ENCODE peak calls at places on chromosomes 4 and X, in eight cellular contexts. One of them, this sample, is unnamed.
A peak's percentile ranks its signal among the peaks of the same experiment; 100 is the strongest.

GRCh38 chr4:145533011-145533410 is 51.4 kb downstream of the SMAD1 start:
- DNase-seq in head of caudate nucleus: no peak
- DNase-seq in NCI-H748 treated with DMSO at 0.1 percent for 48 hours: no peak
- DNase-seq in HS-5: no peak
- DNase-seq in EH: no peak
- DNase-seq in effector memory CD4-positive, alpha-beta T cell: no peak
- DNase-seq in activated T-helper 1 cell treated with anti-CD3 and anti-CD28 coated beads, Interleukin-2, amount 50 U/mL, for 16 hours: no peak
- DNase-seq in iPS-NIHi11: no peak
- DNase-seq in this sample: no peak

GRCh38 chrX:18920566-18920965 is 63.3 kb downstream of the PHKA2 start:
- DNase-seq in EH: no peak
- DNase-seq in effector memory CD4-positive, alpha-beta T cell: no peak
- DNase-seq in head of caudate nucleus: no peak
- DNase-seq in activated T-helper 1 cell treated with anti-CD3 and anti-CD28 coated beads, Interleukin-2, amount 50 U/mL, for 16 hours: no peak
- DNase-seq in HS-5: no peak
- DNase-seq in iPS-NIHi11: no peak
- DNase-seq in NCI-H748 treated with DMSO at 0.1 percent for 48 hours: no peak
- DNase-seq in this sample: no peak

GRCh38 chr4:176545886-176546285 is 226.1 kb downstream of the SPCS3 start:
- DNase-seq in activated T-helper 1 cell treated with anti-CD3 and anti-CD28 coated beads, Interleukin-2, amount 50 U/mL, for 16 hours: no peak
- DNase-seq in NCI-H748 treated with DMSO at 0.1 percent for 48 hours: no peak
- DNase-seq in EH: peak; percentile 49
- DNase-seq in iPS-NIHi11: no peak
- DNase-seq in head of caudate nucleus: no peak
- DNase-seq in HS-5: no peak
- DNase-seq in effector memory CD4-positive, alpha-beta T cell: no peak
- DNase-seq in this sample: no peak

GRCh38 chr4:3157366-3157765 is 82.9 kb downstream of the HTT start:
- DNase-seq in effector memory CD4-positive, alpha-beta T cell: no peak
- DNase-seq in HS-5: no peak
- DNase-seq in iPS-NIHi11: no peak
- DNase-seq in activated T-helper 1 cell treated with anti-CD3 and anti-CD28 coated beads, Interleukin-2, amount 50 U/mL, for 16 hours: no peak
- DNase-seq in NCI-H748 treated with DMSO at 0.1 percent for 48 hours: no peak
- DNase-seq in EH: no peak
- DNase-seq in head of caudate nucleus: no peak
- DNase-seq in this sample: no peak

GRCh38 chrX:141278306-141278705 is 36.0 kb upstream of the SPANXC start:
- DNase-seq in activated T-helper 1 cell treated with anti-CD3 and anti-CD28 coated beads, Interleukin-2, amount 50 U/mL, for 16 hours: no peak
- DNase-seq in EH: peak; percentile 9
- DNase-seq in iPS-NIHi11: peak; percentile 21
- DNase-seq in head of caudate nucleus: peak; percentile 22
- DNase-seq in HS-5: no peak
- DNase-seq in effector memory CD4-positive, alpha-beta T cell: no peak
- DNase-seq in NCI-H748 treated with DMSO at 0.1 percent for 48 hours: peak; percentile 21
- DNase-seq in this sample: no peak

GRCh38 chr4:143355540-143356217 is 19.0 kb downstream of the GAB1 start:
- DNase-seq in iPS-NIHi11: no peak
- DNase-seq in effector memory CD4-positive, alpha-beta T cell: no peak
- DNase-seq in NCI-H748 treated with DMSO at 0.1 percent for 48 hours: no peak
- DNase-seq in activated T-helper 1 cell treated with anti-CD3 and anti-CD28 coated beads, Interleukin-2, amount 50 U/mL, for 16 hours: no peak
- DNase-seq in HS-5: no peak
- DNase-seq in EH: peak; percentile 34
- DNase-seq in head of caudate nucleus: no peak
- DNase-seq in this sample: no peak

GRCh38 chrX:101377542-101377941 is 8.4 kb downstream of the BTK start:
- DNase-seq in EH: no peak
- DNase-seq in head of caudate nucleus: no peak
- DNase-seq in HS-5: no peak
- DNase-seq in NCI-H748 treated with DMSO at 0.1 percent for 48 hours: no peak
- DNase-seq in iPS-NIHi11: no peak
- DNase-seq in activated T-helper 1 cell treated with anti-CD3 and anti-CD28 coated beads, Interleukin-2, amount 50 U/mL, for 16 hours: no peak
- DNase-seq in effector memory CD4-positive, alpha-beta T cell: no peak
- DNase-seq in this sample: no peak

GRCh38 chr4:154503598-154503997 is 12.0 kb upstream of the DCHS2 start:
- DNase-seq in head of caudate nucleus: no peak
- DNase-seq in EH: peak; percentile 15
- DNase-seq in HS-5: no peak
- DNase-seq in activated T-helper 1 cell treated with anti-CD3 and anti-CD28 coated beads, Interleukin-2, amount 50 U/mL, for 16 hours: no peak
- DNase-seq in iPS-NIHi11: peak; percentile 40
- DNase-seq in effector memory CD4-positive, alpha-beta T cell: no peak
- DNase-seq in NCI-H748 treated with DMSO at 0.1 percent for 48 hours: peak; percentile 2
- DNase-seq in this sample: no peak

GRCh38 chr4:74097631-74098550 is 1.1 kb downstream of the CXCL2 start:
- DNase-seq in effector memory CD4-positive, alpha-beta T cell: no peak
- DNase-seq in iPS-NIHi11: no peak
- DNase-seq in EH: no peak
- DNase-seq in head of caudate nucleus: no peak
- DNase-seq in activated T-helper 1 cell treated with anti-CD3 and anti-CD28 coated beads, Interleukin-2, amount 50 U/mL, for 16 hours: no peak
- DNase-seq in HS-5: no peak
- DNase-seq in NCI-H748 treated with DMSO at 0.1 percent for 48 hours: no peak
- DNase-seq in this sample: no peak

GRCh38 chrX:23381099-23381498 is 46.5 kb downstream of the PTCHD1 start:
- DNase-seq in activated T-helper 1 cell treated with anti-CD3 and anti-CD28 coated beads, Interleukin-2, amount 50 U/mL, for 16 hours: no peak
- DNase-seq in EH: no peak
- DNase-seq in HS-5: no peak
- DNase-seq in head of caudate nucleus: no peak
- DNase-seq in iPS-NIHi11: no peak
- DNase-seq in effector memory CD4-positive, alpha-beta T cell: no peak
- DNase-seq in NCI-H748 treated with DMSO at 0.1 percent for 48 hours: no peak
- DNase-seq in this sample: no peak

GRCh38 chrX:21944136-21944615 is 3.7 kb downstream of the SMS start:
- DNase-seq in NCI-H748 treated with DMSO at 0.1 percent for 48 hours: no peak
- DNase-seq in activated T-helper 1 cell treated with anti-CD3 and anti-CD28 coated beads, Interleukin-2, amount 50 U/mL, for 16 hours: no peak
- DNase-seq in effector memory CD4-positive, alpha-beta T cell: no peak
- DNase-seq in EH: no peak
- DNase-seq in iPS-NIHi11: no peak
- DNase-seq in HS-5: no peak
- DNase-seq in head of caudate nucleus: no peak
- DNase-seq in this sample: no peak

GRCh38 chrX:126339926-126340325 is 173.8 kb upstream of the DCAF12L2 start:
- DNase-seq in NCI-H748 treated with DMSO at 0.1 percent for 48 hours: no peak
- DNase-seq in effector memory CD4-positive, alpha-beta T cell: no peak
- DNase-seq in iPS-NIHi11: no peak
- DNase-seq in head of caudate nucleus: no peak
- DNase-seq in HS-5: no peak
- DNase-seq in EH: no peak
- DNase-seq in activated T-helper 1 cell treated with anti-CD3 and anti-CD28 coated beads, Interleukin-2, amount 50 U/mL, for 16 hours: no peak
- DNase-seq in this sample: no peak

GRCh38 chr4:1300466-1301455 is 11.1 kb downstream of the MAEA start:
- DNase-seq in NCI-H748 treated with DMSO at 0.1 percent for 48 hours: no peak
- DNase-seq in effector memory CD4-positive, alpha-beta T cell: peak; percentile 35
- DNase-seq in iPS-NIHi11: no peak
- DNase-seq in head of caudate nucleus: peak; percentile 72
- DNase-seq in activated T-helper 1 cell treated with anti-CD3 and anti-CD28 coated beads, Interleukin-2, amount 50 U/mL, for 16 hours: no peak
- DNase-seq in EH: peak; percentile 30
- DNase-seq in HS-5: peak; percentile 47
- DNase-seq in this sample: peak; percentile 99

GRCh38 chr4:74793757-74794340 is 474 bp downstream of the BTC start:
- DNase-seq in effector memory CD4-positive, alpha-beta T cell: no peak
- DNase-seq in NCI-H748 treated with DMSO at 0.1 percent for 48 hours: no peak
- DNase-seq in head of caudate nucleus: peak; percentile 32
- DNase-seq in activated T-helper 1 cell treated with anti-CD3 and anti-CD28 coated beads, Interleukin-2, amount 50 U/mL, for 16 hours: no peak
- DNase-seq in HS-5: no peak
- DNase-seq in iPS-NIHi11: peak; percentile 85
- DNase-seq in EH: peak; percentile 15
- DNase-seq in this sample: peak; percentile 42

GRCh38 chr4:17097369-17097768 is 198.9 kb upstream of the LDB2 start:
- DNase-seq in HS-5: no peak
- DNase-seq in effector memory CD4-positive, alpha-beta T cell: no peak
- DNase-seq in NCI-H748 treated with DMSO at 0.1 percent for 48 hours: no peak
- DNase-seq in activated T-helper 1 cell treated with anti-CD3 and anti-CD28 coated beads, Interleukin-2, amount 50 U/mL, for 16 hours: no peak
- DNase-seq in head of caudate nucleus: no peak
- DNase-seq in EH: no peak
- DNase-seq in iPS-NIHi11: no peak
- DNase-seq in this sample: no peak

GRCh38 chrX:65667503-65668355 is at the start of gene MSN:
- DNase-seq in HS-5: no peak
- DNase-seq in activated T-helper 1 cell treated with anti-CD3 and anti-CD28 coated beads, Interleukin-2, amount 50 U/mL, for 16 hours: peak; percentile 44
- DNase-seq in effector memory CD4-positive, alpha-beta T cell: peak; percentile 67
- DNase-seq in NCI-H748 treated with DMSO at 0.1 percent for 48 hours: no peak
- DNase-seq in EH: peak; percentile 77
- DNase-seq in iPS-NIHi11: peak; percentile 71
- DNase-seq in head of caudate nucleus: peak; percentile 73
- DNase-seq in this sample: peak; percentile 52

GRCh38 chr4:27305246-27305645 is 444.6 kb downstream of the STIM2 start:
- DNase-seq in iPS-NIHi11: no peak
- DNase-seq in NCI-H748 treated with DMSO at 0.1 percent for 48 hours: no peak
- DNase-seq in EH: no peak
- DNase-seq in head of caudate nucleus: no peak
- DNase-seq in effector memory CD4-positive, alpha-beta T cell: no peak
- DNase-seq in HS-5: no peak
- DNase-seq in activated T-helper 1 cell treated with anti-CD3 and anti-CD28 coated beads, Interleukin-2, amount 50 U/mL, for 16 hours: no peak
- DNase-seq in this sample: no peak

GRCh38 chr4:24967346-24967745 is 54.5 kb upstream of the CCDC149 start:
- DNase-seq in NCI-H748 treated with DMSO at 0.1 percent for 48 hours: no peak
- DNase-seq in activated T-helper 1 cell treated with anti-CD3 and anti-CD28 coated beads, Interleukin-2, amount 50 U/mL, for 16 hours: no peak
- DNase-seq in EH: no peak
- DNase-seq in HS-5: no peak
- DNase-seq in head of caudate nucleus: no peak
- DNase-seq in effector memory CD4-positive, alpha-beta T cell: no peak
- DNase-seq in iPS-NIHi11: no peak
- DNase-seq in this sample: no peak

GRCh38 chrX:50697691-50698090 is 116.3 kb downstream of the SHROOM4 start:
- DNase-seq in effector memory CD4-positive, alpha-beta T cell: no peak
- DNase-seq in iPS-NIHi11: peak; percentile 42
- DNase-seq in EH: peak; percentile 84
- DNase-seq in head of caudate nucleus: no peak
- DNase-seq in HS-5: no peak
- DNase-seq in activated T-helper 1 cell treated with anti-CD3 and anti-CD28 coated beads, Interleukin-2, amount 50 U/mL, for 16 hours: no peak
- DNase-seq in NCI-H748 treated with DMSO at 0.1 percent for 48 hours: no peak
- DNase-seq in this sample: no peak

GRCh38 chrX:70033348-70033747 is 16.4 kb downstream of the AWAT2 start:
- DNase-seq in activated T-helper 1 cell treated with anti-CD3 and anti-CD28 coated beads, Interleukin-2, amount 50 U/mL, for 16 hours: no peak
- DNase-seq in effector memory CD4-positive, alpha-beta T cell: no peak
- DNase-seq in iPS-NIHi11: peak; percentile 64
- DNase-seq in EH: peak; percentile 49
- DNase-seq in NCI-H748 treated with DMSO at 0.1 percent for 48 hours: peak; percentile 8
- DNase-seq in HS-5: no peak
- DNase-seq in head of caudate nucleus: no peak
- DNase-seq in this sample: no peak

GRCh38 chr4:8144359-8144758 is 14.3 kb downstream of the ABLIM2 start:
- DNase-seq in effector memory CD4-positive, alpha-beta T cell: no peak
- DNase-seq in head of caudate nucleus: peak; percentile 37
- DNase-seq in NCI-H748 treated with DMSO at 0.1 percent for 48 hours: no peak
- DNase-seq in activated T-helper 1 cell treated with anti-CD3 and anti-CD28 coated beads, Interleukin-2, amount 50 U/mL, for 16 hours: no peak
- DNase-seq in EH: peak; percentile 8
- DNase-seq in iPS-NIHi11: peak; percentile 59
- DNase-seq in HS-5: no peak
- DNase-seq in this sample: no peak

GRCh38 chrX:118603981-118604380 is 108.4 kb downstream of the DOCK11 start:
- DNase-seq in HS-5: peak; percentile 9
- DNase-seq in activated T-helper 1 cell treated with anti-CD3 and anti-CD28 coated beads, Interleukin-2, amount 50 U/mL, for 16 hours: no peak
- DNase-seq in effector memory CD4-positive, alpha-beta T cell: no peak
- DNase-seq in head of caudate nucleus: peak; percentile 41
- DNase-seq in NCI-H748 treated with DMSO at 0.1 percent for 48 hours: peak; percentile 65
- DNase-seq in iPS-NIHi11: peak; percentile 60
- DNase-seq in EH: peak; percentile 54
- DNase-seq in this sample: no peak

GRCh38 chrX:102516314-102516936 is at the start of gene TMSB15A:
- DNase-seq in HS-5: no peak
- DNase-seq in iPS-NIHi11: peak; percentile 85
- DNase-seq in NCI-H748 treated with DMSO at 0.1 percent for 48 hours: peak; percentile 58
- DNase-seq in activated T-helper 1 cell treated with anti-CD3 and anti-CD28 coated beads, Interleukin-2, amount 50 U/mL, for 16 hours: peak; percentile 7
- DNase-seq in effector memory CD4-positive, alpha-beta T cell: peak; percentile 11
- DNase-seq in head of caudate nucleus: peak; percentile 76
- DNase-seq in EH: peak; percentile 64
- DNase-seq in this sample: no peak

GRCh38 chr4:15907430-15907829 is 31.1 kb downstream of the FGFBP1 start:
- DNase-seq in EH: peak; percentile 2
- DNase-seq in effector memory CD4-positive, alpha-beta T cell: no peak
- DNase-seq in HS-5: no peak
- DNase-seq in NCI-H748 treated with DMSO at 0.1 percent for 48 hours: no peak
- DNase-seq in head of caudate nucleus: no peak
- DNase-seq in iPS-NIHi11: no peak
- DNase-seq in activated T-helper 1 cell treated with anti-CD3 and anti-CD28 coated beads, Interleukin-2, amount 50 U/mL, for 16 hours: no peak
- DNase-seq in this sample: no peak

GRCh38 chrX:2561461-2561860 is 60.7 kb upstream of the DHRSX start:
- DNase-seq in effector memory CD4-positive, alpha-beta T cell: no peak
- DNase-seq in activated T-helper 1 cell treated with anti-CD3 and anti-CD28 coated beads, Interleukin-2, amount 50 U/mL, for 16 hours: no peak
- DNase-seq in HS-5: no peak
- DNase-seq in NCI-H748 treated with DMSO at 0.1 percent for 48 hours: no peak
- DNase-seq in EH: no peak
- DNase-seq in head of caudate nucleus: no peak
- DNase-seq in iPS-NIHi11: no peak
- DNase-seq in this sample: no peak

GRCh38 chrX:122835886-122836285 is 348.2 kb upstream of the GRIA3 start:
- DNase-seq in head of caudate nucleus: no peak
- DNase-seq in effector memory CD4-positive, alpha-beta T cell: no peak
- DNase-seq in iPS-NIHi11: no peak
- DNase-seq in activated T-helper 1 cell treated with anti-CD3 and anti-CD28 coated beads, Interleukin-2, amount 50 U/mL, for 16 hours: no peak
- DNase-seq in NCI-H748 treated with DMSO at 0.1 percent for 48 hours: no peak
- DNase-seq in EH: peak; percentile 2
- DNase-seq in HS-5: no peak
- DNase-seq in this sample: no peak

GRCh38 chr4:7384929-7385890 is 49.5 kb downstream of the PSAPL1 start:
- DNase-seq in NCI-H748 treated with DMSO at 0.1 percent for 48 hours: no peak
- DNase-seq in iPS-NIHi11: peak; percentile 14
- DNase-seq in head of caudate nucleus: peak; percentile 10
- DNase-seq in EH: no peak
- DNase-seq in activated T-helper 1 cell treated with anti-CD3 and anti-CD28 coated beads, Interleukin-2, amount 50 U/mL, for 16 hours: no peak
- DNase-seq in HS-5: no peak
- DNase-seq in effector memory CD4-positive, alpha-beta T cell: no peak
- DNase-seq in this sample: no peak

GRCh38 chrX:134006484-134007161 is 21.2 kb upstream of the GPC3 start:
- DNase-seq in iPS-NIHi11: no peak
- DNase-seq in effector memory CD4-positive, alpha-beta T cell: no peak
- DNase-seq in NCI-H748 treated with DMSO at 0.1 percent for 48 hours: no peak
- DNase-seq in activated T-helper 1 cell treated with anti-CD3 and anti-CD28 coated beads, Interleukin-2, amount 50 U/mL, for 16 hours: no peak
- DNase-seq in HS-5: no peak
- DNase-seq in EH: no peak
- DNase-seq in head of caudate nucleus: no peak
- DNase-seq in this sample: no peak

GRCh38 chr4:39044947-39045734 is 12.9 kb upstream of the TMEM156 start:
- DNase-seq in NCI-H748 treated with DMSO at 0.1 percent for 48 hours: no peak
- DNase-seq in head of caudate nucleus: peak; percentile 39
- DNase-seq in effector memory CD4-positive, alpha-beta T cell: no peak
- DNase-seq in HS-5: no peak
- DNase-seq in iPS-NIHi11: peak; percentile 64
- DNase-seq in activated T-helper 1 cell treated with anti-CD3 and anti-CD28 coated beads, Interleukin-2, amount 50 U/mL, for 16 hours: no peak
- DNase-seq in EH: peak; percentile 47
- DNase-seq in this sample: peak; percentile 48

GRCh38 chr4:117447925-117448324 is 362.5 kb upstream of the TRAM1L1 start:
- DNase-seq in head of caudate nucleus: no peak
- DNase-seq in activated T-helper 1 cell treated with anti-CD3 and anti-CD28 coated beads, Interleukin-2, amount 50 U/mL, for 16 hours: no peak
- DNase-seq in NCI-H748 treated with DMSO at 0.1 percent for 48 hours: no peak
- DNase-seq in HS-5: no peak
- DNase-seq in iPS-NIHi11: peak; percentile 6
- DNase-seq in EH: no peak
- DNase-seq in effector memory CD4-positive, alpha-beta T cell: no peak
- DNase-seq in this sample: no peak

GRCh38 chr4:73034896-73035295 is 34.6 kb downstream of the COX18 start:
- DNase-seq in activated T-helper 1 cell treated with anti-CD3 and anti-CD28 coated beads, Interleukin-2, amount 50 U/mL, for 16 hours: no peak
- DNase-seq in HS-5: no peak
- DNase-seq in EH: peak; percentile 4
- DNase-seq in effector memory CD4-positive, alpha-beta T cell: no peak
- DNase-seq in NCI-H748 treated with DMSO at 0.1 percent for 48 hours: no peak
- DNase-seq in iPS-NIHi11: no peak
- DNase-seq in head of caudate nucleus: no peak
- DNase-seq in this sample: no peak

GRCh38 chr4:29566371-29566770 is 1153.8 kb upstream of the PCDH7 start:
- DNase-seq in head of caudate nucleus: no peak
- DNase-seq in activated T-helper 1 cell treated with anti-CD3 and anti-CD28 coated beads, Interleukin-2, amount 50 U/mL, for 16 hours: no peak
- DNase-seq in HS-5: no peak
- DNase-seq in EH: no peak
- DNase-seq in effector memory CD4-positive, alpha-beta T cell: no peak
- DNase-seq in iPS-NIHi11: no peak
- DNase-seq in NCI-H748 treated with DMSO at 0.1 percent for 48 hours: no peak
- DNase-seq in this sample: no peak

GRCh38 chr4:75015627-75016026 is 82.7 kb downstream of the PARM1 start:
- DNase-seq in iPS-NIHi11: no peak
- DNase-seq in EH: no peak
- DNase-seq in NCI-H748 treated with DMSO at 0.1 percent for 48 hours: no peak
- DNase-seq in activated T-helper 1 cell treated with anti-CD3 and anti-CD28 coated beads, Interleukin-2, amount 50 U/mL, for 16 hours: no peak
- DNase-seq in effector memory CD4-positive, alpha-beta T cell: no peak
- DNase-seq in HS-5: no peak
- DNase-seq in head of caudate nucleus: no peak
- DNase-seq in this sample: no peak

GRCh38 chr4:74228691-74229640 is 71.0 kb downstream of the MTHFD2L start:
- DNase-seq in EH: peak; percentile 88
- DNase-seq in head of caudate nucleus: peak; percentile 66
- DNase-seq in NCI-H748 treated with DMSO at 0.1 percent for 48 hours: peak; percentile 10
- DNase-seq in effector memory CD4-positive, alpha-beta T cell: peak; percentile 18
- DNase-seq in activated T-helper 1 cell treated with anti-CD3 and anti-CD28 coated beads, Interleukin-2, amount 50 U/mL, for 16 hours: peak; percentile 41
- DNase-seq in iPS-NIHi11: peak; percentile 73
- DNase-seq in HS-5: no peak
- DNase-seq in this sample: peak; percentile 76